ENCODE peak calls at places on chromosomes 4 and X, in four cellular contexts. S is esophagus squamous epithelium, A is brain microvascular endothelial cell, V is H9. C is an unnamed sample.

GRCh38 chrX:44025611-44026010 is 52.4 kb upstream of the NDP start:
- DNase-seq in S (no peak), A (peak), V (no peak), C (no peak)

GRCh38 chr4:1713003-1713397 is 881 bp upstream of the SLBP start:
- DNase-seq in S (no peak), A (no peak), V (no peak), C (no peak)

GRCh38 chrX:155068165-155068564 is 2.8 kb downstream of the CMC4 start:
- DNase-seq in S (no peak), A (peak), V (no peak), C (no peak)

GRCh38 chr4:176794151-176794550 is 1.4 kb upstream of the VEGFC start:
- DNase-seq in S (no peak), A (peak), V (no peak), C (no peak)

GRCh38 chr4:41644288-41644914 is 104.1 kb downstream of the PHOX2B start:
- DNase-seq in S (no peak), A (peak), V (peak), C (peak)

GRCh38 chr4:80308466-80308822 is 27.1 kb upstream of the CFAP299 start:
- DNase-seq in S (no peak), A (no peak), V (no peak), C (no peak)

GRCh38 chrX:39258331-39258730 is 457.1 kb downstream of the MID1IP1 start:
- DNase-seq in S (no peak), A (peak), V (peak), C (no peak)

GRCh38 chr4:152531479-152531878 is 4.4 kb downstream of the FBXW7 start:
- DNase-seq in S (no peak), A (no peak), V (no peak), C (no peak)

GRCh38 chr4:10186228-10187214 is 69.9 kb upstream of the WDR1 start:
- DNase-seq in S (no peak), A (no peak), V (no peak), C (no peak)

GRCh38 chr4:53777244-53777984 is 186.1 kb upstream of the LNX1 start:
- DNase-seq in S (no peak), A (peak), V (no peak), C (no peak)

GRCh38 chrX:118878977-118879376 is 55.4 kb downstream of the ZCCHC12 start:
- DNase-seq in S (no peak), A (no peak), V (no peak), C (no peak)

GRCh38 chr4:175447006-175447405 is 365.1 kb downstream of the GPM6A start:
- DNase-seq in S (no peak), A (no peak), V (no peak), C (no peak)

GRCh38 chr4:175441256-175441655 is 370.8 kb downstream of the GPM6A start:
- DNase-seq in S (no peak), A (no peak), V (no peak), C (no peak)

GRCh38 chr4:175444512-175444911 is 367.6 kb downstream of the GPM6A start:
- DNase-seq in S (no peak), A (no peak), V (no peak), C (no peak)

GRCh38 chr4:175440776-175441175 is 371.3 kb downstream of the GPM6A start:
- DNase-seq in S (no peak), A (no peak), V (no peak), C (no peak)

DNA sequence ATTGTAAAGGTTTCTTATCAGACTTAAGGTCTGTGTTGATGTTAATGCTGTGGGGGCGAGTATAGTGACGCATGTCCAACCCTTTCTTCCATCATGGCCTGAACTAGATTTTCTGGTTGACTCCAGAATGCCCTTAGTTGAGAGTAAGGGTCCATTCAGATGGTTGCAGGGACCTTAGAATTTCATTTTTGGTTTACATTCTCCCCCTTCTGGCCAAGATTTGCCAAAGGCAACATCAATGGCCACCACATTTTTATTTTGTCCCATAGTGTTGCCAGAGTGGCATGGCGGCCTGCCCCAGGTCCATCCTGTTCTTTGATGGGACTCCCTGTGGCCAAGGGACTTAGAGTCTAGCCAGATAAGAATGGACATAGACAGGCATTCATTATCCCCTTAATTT is 368.5 kb downstream of the GPM6A start:
- DNase-seq in S (no peak), A (no peak), V (no peak), C (no peak)
- TF ChIP-seq CTCF in S (no peak), A (peak), V (peak), C (no peak)

GRCh38 chr4:134906404-134907023 is 704.9 kb upstream of the PABPC4L start:
- DNase-seq in S (no peak), A (no peak), V (peak), C (no peak)
- TF ChIP-seq CTCF in S (no peak), A (peak), V (peak), C (no peak)

GRCh38 chrX:69133561-69134542 is 31.4 kb downstream of the PJA1 start:
- DNase-seq in S (no peak), A (peak), V (peak), C (no peak)
- TF ChIP-seq CTCF in S (peak), A (peak), V (peak), C (no peak)

DNA sequence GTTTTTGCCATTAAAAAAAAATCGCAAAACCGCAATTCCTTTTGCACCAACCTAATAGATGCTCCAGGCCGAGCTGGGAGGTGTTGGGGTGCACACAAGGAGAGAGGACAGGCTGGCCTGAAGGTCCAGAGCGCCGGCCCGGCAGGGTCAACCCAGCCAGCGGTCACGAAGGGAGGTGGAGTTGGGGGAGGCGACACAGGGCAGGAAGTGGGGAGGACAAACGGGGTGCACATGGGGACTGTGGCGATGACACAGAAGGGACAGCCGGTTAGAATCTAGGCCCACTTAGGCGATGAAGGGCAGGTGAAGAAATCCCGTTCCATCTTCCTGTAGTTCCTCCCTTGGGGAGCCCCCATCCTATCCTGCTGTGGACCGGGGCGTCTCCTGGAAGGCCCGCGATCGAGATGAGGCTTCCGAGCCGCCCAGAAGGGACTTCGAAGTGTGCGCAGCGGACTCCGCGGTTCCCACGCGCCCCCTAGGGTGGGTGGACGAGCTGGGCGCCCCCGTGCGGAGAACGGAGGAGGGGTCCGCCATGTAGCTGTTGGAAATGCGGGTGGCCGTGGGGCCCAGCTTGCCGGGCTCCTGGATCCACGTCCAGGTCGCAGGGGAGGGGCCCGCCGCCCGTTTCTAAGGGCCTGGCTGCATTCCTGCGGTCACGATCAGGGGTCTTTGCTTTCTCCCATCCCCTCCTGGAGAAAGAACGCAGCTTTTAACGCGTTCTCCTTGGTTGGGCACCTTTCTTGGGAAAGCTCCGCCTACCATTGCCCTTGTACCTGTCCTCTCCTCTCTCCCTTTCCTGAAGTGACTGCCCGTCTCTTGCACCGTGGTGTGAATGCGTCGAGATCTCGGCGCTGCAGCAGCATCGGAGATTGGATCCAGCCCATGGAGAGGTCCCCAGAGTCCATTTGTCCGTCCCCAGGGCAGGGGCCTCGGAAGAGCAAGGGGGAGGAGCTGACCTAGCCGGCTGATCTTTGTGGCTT is 17.0 kb upstream of the HPF1 start:
- DNase-seq in S (no peak), A (no peak), V (peak), C (no peak)
- TF ChIP-seq CTCF in S (no peak), A (peak), V (no peak), C (no peak)

GRCh38 chrX:49761481-49761880 is 65.7 kb upstream of the PAGE1 start:
- DNase-seq in S (no peak), A (no peak), V (no peak), C (no peak)
- TF ChIP-seq CTCF in S (peak), A (peak), V (peak), C (no peak)

C was measured in omental fat pad.